ENCODE peak calls at places on chromosomes 5 and 9, in five cellular contexts. Z is ovary, S is upper lobe of right lung, P is transverse colon, T is neuronal stem cell. N is an unnamed sample.

GRCh38 chr9:35756743-35757526 is 2.9 kb upstream of the MSMP start:
- DNase-seq in S (peak; percentile 91), T (peak; percentile 63), Z (peak; percentile 73), P (peak; percentile 79), N (peak; percentile 81)

GRCh38 chr5:72126796-72127195 is 19.5 kb downstream of the MAP1B start:
- DNase-seq in T (no peak), Z (no peak), P (no peak), S (no peak), N (no peak)

GRCh38 chr5:24232929-24233328 is 411.8 kb downstream of the CDH10 start:
- DNase-seq in Z (no peak), T (no peak), P (no peak), S (no peak), N (no peak)

GRCh38 chr5:147759441-147759840 is 23.1 kb downstream of the JAKMIP2 start:
- DNase-seq in P (no peak), Z (no peak), T (no peak), S (no peak), N (no peak)

GRCh38 chr5:125722550-125722949 is 700.7 kb upstream of the GRAMD2B start:
- DNase-seq in T (no peak), Z (no peak), S (no peak), P (no peak), N (no peak)

GRCh38 chr9:135410831-135411473 is 68.6 kb upstream of the PPP1R26 start:
- DNase-seq in P (no peak), Z (no peak), S (no peak), T (no peak), N (no peak)

GRCh38 chr5:170219615-170220014 is 13.2 kb upstream of the C5orf58 start:
- DNase-seq in T (no peak), S (no peak), P (no peak), Z (no peak), N (no peak)

GRCh38 chr5:73629456-73629855 is 3.5 kb downstream of the ARHGEF28 start:
- DNase-seq in T (no peak), P (no peak), S (no peak), Z (no peak), N (no peak)

GRCh38 chr5:58231041-58231440 is 228.8 kb downstream of the PLK2 start:
- DNase-seq in S (no peak), P (no peak), T (no peak), Z (no peak), N (no peak)

GRCh38 chr9:81529556-81530193 is 159.7 kb downstream of the TLE1 start:
- DNase-seq in P (no peak), S (no peak), Z (no peak), T (no peak), N (no peak)

GRCh38 chr5:60488466-60489130 is 211.4 kb downstream of the DEPDC1B start:
- DNase-seq in T (no peak), P (no peak), S (no peak), Z (no peak), N (no peak)

GRCh38 chr5:131109540-131110255 is 55.4 kb downstream of the HINT1 start:
- DNase-seq in S (no peak), T (peak; percentile 35), Z (no peak), P (no peak), N (no peak)

DNA sequence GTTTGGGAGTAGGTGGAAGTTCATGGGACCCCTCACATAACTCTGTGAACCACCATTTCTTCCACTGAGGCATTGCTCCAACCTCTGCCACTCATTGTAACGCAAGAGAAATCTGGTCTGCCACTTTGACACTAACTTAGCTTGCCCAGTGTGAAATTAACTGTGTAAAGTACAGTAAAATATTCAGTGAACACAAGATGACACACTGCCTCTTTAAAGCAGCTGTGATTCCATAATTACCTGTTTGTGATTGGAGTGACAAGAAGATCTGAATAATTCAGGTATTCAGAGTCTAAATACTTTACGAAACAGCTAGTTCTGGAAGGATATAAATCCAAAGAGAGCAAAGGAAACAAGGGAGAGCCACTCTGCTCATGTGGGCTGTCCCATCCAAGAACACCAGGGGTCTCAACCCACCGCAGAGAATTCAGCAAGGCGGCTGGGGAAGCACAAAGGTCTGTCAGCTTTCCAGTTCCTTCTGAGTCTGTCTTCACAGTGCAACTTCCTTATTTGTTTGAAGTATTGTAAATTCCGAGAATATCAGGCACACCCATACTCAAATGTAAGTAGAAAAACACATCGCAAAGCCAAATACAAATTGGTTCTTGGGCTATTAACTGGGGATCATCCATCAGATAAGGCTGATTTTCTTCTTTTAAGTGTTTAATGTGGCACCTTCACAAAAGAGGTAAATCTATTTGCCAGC is 86.9 kb downstream of the GNAQ start:
- DNase-seq in T (peak; percentile 21), Z (no peak), P (peak; percentile 55), S (peak; percentile 71), N (peak; percentile 8)
- H3K4me3 ChIP-seq in T (no peak overlapping the region), Z (no peak overlapping the region), P (no peak overlapping the region), S (peak overlapping the region; percentile 0), N (no peak overlapping the region)

GRCh38 chr5:139460457-139460856 is 2.1 kb downstream of the ECSCR start:
- DNase-seq in P (no peak), T (no peak), Z (no peak), S (no peak), N (no peak)

GRCh38 chr5:139462582-139463276 is at the start of gene ECSCR:
- DNase-seq in Z (no peak), T (no peak), S (no peak), P (no peak), N (peak; percentile 25)

GRCh38 chr5:139459451-139459934 is 3.0 kb downstream of the ECSCR start:
- DNase-seq in S (no peak), P (no peak), Z (no peak), T (no peak), N (no peak)

GRCh38 chr5:139461176-139461575 is 1.4 kb downstream of the ECSCR start:
- DNase-seq in S (no peak), P (no peak), T (no peak), Z (no peak), N (no peak)

GRCh38 chr5:139461698-139462097 is 845 bp downstream of the ECSCR start:
- DNase-seq in Z (no peak), T (no peak), P (no peak), S (no peak), N (no peak)
- H3K27ac ChIP-seq in Z (no peak overlapping the region), T (no peak overlapping the region), P (no peak overlapping the region), S (peak overlapping the region; percentile 77), N (peak overlapping the region; percentile 63)

GRCh38 chr5:133525048-133525447 is 87.3 kb downstream of the FSTL4 start:
- DNase-seq in P (no peak), S (no peak), Z (no peak), T (no peak), N (no peak)
- H3K4me3 ChIP-seq in P (no peak overlapping the region), S (no peak overlapping the region), Z (no peak overlapping the region), T (no peak overlapping the region), N (no peak overlapping the region)

GRCh38 chr9:23638011-23638410 is 188.0 kb downstream of the ELAVL2 start:
- DNase-seq in S (no peak), T (no peak), Z (no peak), P (no peak), N (no peak)
- H3K27ac ChIP-seq in S (no peak overlapping the region), T (no peak overlapping the region), Z (no peak overlapping the region), P (no peak overlapping the region), N (no peak overlapping the region)

DNA sequence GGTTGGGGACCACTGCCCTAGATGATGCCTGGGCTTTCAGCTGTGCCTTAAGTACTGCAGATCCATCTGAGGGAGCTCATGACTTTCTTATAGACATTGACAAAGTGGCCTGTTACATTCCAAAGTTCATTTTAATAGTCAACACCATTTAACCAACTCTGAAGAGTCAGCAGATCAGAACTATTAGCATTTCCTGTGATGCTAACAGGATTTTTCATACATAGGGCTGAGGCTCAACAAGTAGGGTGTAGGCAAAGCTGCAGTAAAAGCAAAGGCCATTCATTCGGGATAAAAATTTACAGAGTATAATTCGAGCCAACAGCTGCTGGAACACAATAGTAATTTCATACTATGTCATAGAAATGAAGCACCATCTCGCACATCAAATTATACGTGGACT is 105.4 kb downstream of the LPAR1 start:
- DNase-seq in S (no peak), P (no peak), T (no peak), Z (no peak), N (no peak)
- H3K4me3 ChIP-seq in S (no peak overlapping the region), P (no peak overlapping the region), T (no peak overlapping the region), Z (no peak overlapping the region), N (no peak overlapping the region)

DNA sequence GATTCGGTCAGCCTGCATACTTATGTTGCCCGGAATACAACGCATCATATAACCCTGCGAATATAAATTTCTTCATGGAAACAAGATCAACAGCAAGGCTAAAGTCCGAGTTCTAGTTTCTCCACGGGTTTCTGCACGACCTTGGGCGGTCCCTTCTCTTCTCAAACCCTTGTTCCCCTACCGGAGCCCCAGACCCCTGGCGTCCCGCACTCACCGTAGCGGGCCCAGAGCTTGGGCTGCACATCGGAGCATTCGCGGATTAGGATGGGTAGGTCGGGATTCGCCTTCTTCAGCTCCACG is 438 bp downstream of the NDUFA2 start:
- DNase-seq in T (no peak), S (no peak), P (no peak), Z (no peak), N (no peak)
- H3K27ac ChIP-seq in T (no peak overlapping the region), S (peak overlapping the region; percentile 86), P (peak overlapping the region; percentile 92), Z (peak overlapping the region; percentile 71), N (peak overlapping the region; percentile 71)

DNA sequence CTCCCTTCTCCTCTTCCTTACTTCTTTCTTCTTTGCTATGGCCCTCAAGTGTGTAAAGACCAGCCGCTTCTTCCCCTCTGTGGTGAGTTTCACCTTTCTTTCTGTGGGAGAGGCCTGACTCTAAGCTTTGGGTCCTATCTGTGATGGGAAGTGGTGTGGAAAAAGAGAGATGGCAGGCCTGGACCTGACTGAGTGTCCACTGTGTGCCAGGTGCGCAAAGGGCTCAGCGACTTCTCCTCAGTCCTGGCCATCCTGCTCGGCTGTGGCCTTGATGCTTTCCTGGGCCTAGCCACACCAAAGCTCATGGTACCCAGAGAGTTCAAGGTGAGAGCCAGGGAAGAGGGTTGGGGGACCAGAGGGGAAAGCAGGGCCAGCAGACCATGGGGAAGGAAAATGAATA is 5.9 kb downstream of the SLC4A9 start:
- DNase-seq in S (no peak), T (no peak), P (no peak), Z (no peak), N (no peak)
- H3K4me3 ChIP-seq in S (no peak overlapping the region), T (no peak overlapping the region), P (no peak overlapping the region), Z (no peak overlapping the region), N (no peak overlapping the region)

DNA sequence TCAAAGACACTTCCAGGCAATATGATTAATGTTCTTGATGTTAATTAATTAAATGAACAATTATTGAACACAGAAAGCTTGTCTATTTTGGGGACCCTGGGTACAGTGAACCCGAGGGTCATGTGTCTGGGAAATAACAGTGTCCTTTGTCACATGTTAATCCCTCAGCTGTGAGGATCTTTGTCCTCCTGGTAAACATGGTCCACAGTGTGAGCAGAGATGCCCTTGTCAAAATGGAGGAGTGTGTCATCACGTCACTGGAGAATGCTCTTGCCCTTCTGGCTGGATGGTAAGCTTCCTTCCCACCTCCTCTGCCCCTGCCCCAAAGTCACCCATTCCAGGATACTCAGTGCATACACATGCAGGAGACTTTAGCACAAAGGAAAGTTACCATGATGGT is 107.9 kb downstream of the MEGF10 start:
- DNase-seq in P (no peak), S (no peak), Z (no peak), T (no peak), N (no peak)
- H3K27ac ChIP-seq in P (no peak overlapping the region), S (no peak overlapping the region), Z (no peak overlapping the region), T (no peak overlapping the region), N (no peak overlapping the region)

GRCh38 chr5:43313035-43313853 is at the start of gene HMGCS1:
- DNase-seq in P (peak; percentile 99), T (peak; percentile 100), S (peak; percentile 99), Z (peak; percentile 98), N (peak; percentile 99)
- H3K4me3 ChIP-seq in P (peak within 1 kb of the TSS; percentile 85), T (peak within 1 kb of the TSS; percentile 66), S (peak within 1 kb of the TSS; percentile 90), Z (peak within 1 kb of the TSS; percentile 68), N (peak within 1 kb of the TSS; percentile 72)